ENCODE peak calls at places on chromosomes 12 and 14, in six cellular contexts. K is WERI-Rb-1; P is breast epithelium; S is AG04450; J is heart left ventricle; Y is CD4-positive, CD25-positive, alpha-beta regulatory T cell. C is an unnamed sample. For H3K9me3, the result is how much of the 10 kb centered on the place peaks cover.

GRCh38 chr12:9064201-9064814 is 51.4 kb downstream of the A2M start:
- DNase-seq in Y (no peak), J (peak), P (peak), S (no peak), K (no peak), C (peak)

GRCh38 chr12:123961585-123961984 is 11.0 kb downstream of the CCDC92 start:
- DNase-seq in J (no peak), P (no peak), S (no peak), K (no peak), Y (no peak), C (no peak)

GRCh38 chr14:21440857-21441256 is 15.1 kb downstream of the CHD8 start:
- DNase-seq in Y (no peak), J (no peak), P (no peak), K (no peak), S (no peak), C (no peak)

GRCh38 chr12:112575559-112576067 is 156.9 kb downstream of the PTPN11 start:
- DNase-seq in K (no peak), S (no peak), Y (no peak), P (no peak), J (no peak), C (no peak)

GRCh38 chr12:16163891-16164290 is 113.6 kb downstream of the SLC15A5 start:
- DNase-seq in P (no peak), Y (no peak), J (no peak), K (no peak), S (no peak), C (no peak)

GRCh38 chr14:99359906-99360305 is 87.9 kb upstream of the BCL11B start:
- DNase-seq in J (no peak), P (no peak), Y (no peak), K (no peak), S (no peak), C (no peak)

GRCh38 chr12:90897316-90897715 is 57.7 kb downstream of the CCER1 start:
- DNase-seq in P (no peak), K (no peak), J (no peak), S (no peak), Y (no peak), C (no peak)

GRCh38 chr14:35121026-35121886 is 534 bp downstream of the PPP2R3C start:
- DNase-seq in S (no peak), P (peak), Y (no peak), J (no peak), K (no peak), C (peak)

GRCh38 chr12:115583591-115583990 is 693.9 kb downstream of the MED13L start:
- DNase-seq in J (no peak), K (no peak), Y (no peak), S (no peak), P (no peak), C (no peak)

GRCh38 chr14:99203080-99203479 is 68.9 kb downstream of the BCL11B start:
- DNase-seq in J (no peak), Y (no peak), S (no peak), P (no peak), K (no peak), C (no peak)

GRCh38 chr14:70436867-70437266 is 15.1 kb upstream of the ADAM21 start:
- DNase-seq in J (no peak), P (no peak), Y (no peak), K (no peak), S (no peak), C (no peak)

GRCh38 chr14:70448633-70449032 is 3.3 kb upstream of the ADAM21 start:
- DNase-seq in K (no peak), Y (no peak), P (no peak), J (no peak), S (peak), C (no peak)

GRCh38 chr14:70441641-70442040 is 10.3 kb upstream of the ADAM21 start:
- DNase-seq in P (no peak), S (no peak), J (no peak), K (no peak), Y (no peak), C (no peak)

DNA sequence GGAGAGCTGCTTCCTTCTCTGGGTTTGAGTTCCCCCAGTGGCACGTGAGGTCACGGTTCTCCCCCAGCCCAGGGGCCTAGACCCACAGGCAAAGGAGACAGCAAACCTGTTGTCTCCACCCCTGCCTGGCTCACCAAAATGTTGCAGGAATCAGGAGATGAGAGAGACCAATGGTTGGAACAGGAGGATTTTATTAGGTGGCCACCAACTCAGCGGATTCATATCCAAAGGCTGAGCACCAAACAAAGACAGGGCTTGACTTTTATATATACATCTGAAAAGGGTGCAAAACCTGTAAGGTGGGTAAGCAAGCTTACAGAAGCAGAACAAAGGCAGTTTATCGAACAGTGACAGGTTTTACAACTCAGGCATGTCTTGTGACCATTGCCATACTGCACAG is 9.2 kb upstream of the ADAM21 start:
- DNase-seq in P (no peak), Y (no peak), K (no peak), J (no peak), S (no peak), C (no peak)
- H3K9me3 ChIP-seq in P (under half), Y (under half), K (under half), J (under half), S (under half), C (under half)

GRCh38 chr12:113598815-113599406 is 127.2 kb upstream of the LHX5 start:
- DNase-seq in S (no peak), P (no peak), J (no peak), Y (no peak), K (no peak), C (no peak)
- H3K27ac ChIP-seq in S (no peak), P (no peak), J (no peak), Y (no peak), K (no peak), C (no peak)

GRCh38 chr14:104229621-104230041 is 91.2 kb downstream of the KIF26A start:
- DNase-seq in P (no peak), J (peak), Y (no peak), S (no peak), K (no peak), C (no peak)

GRCh38 chr14:104230119-104230885 is 91.9 kb downstream of the KIF26A start:
- DNase-seq in K (no peak), Y (no peak), J (peak), P (no peak), S (no peak), C (no peak)

GRCh38 chr14:104230946-104231345 is 92.6 kb downstream of the KIF26A start:
- DNase-seq in S (no peak), J (peak), P (no peak), Y (no peak), K (peak), C (no peak)

GRCh38 chr14:104228716-104229620 is 90.6 kb downstream of the KIF26A start:
- DNase-seq in K (peak), P (no peak), Y (no peak), J (peak), S (no peak), C (no peak)

GRCh38 chr14:104232070-104232484 is 93.7 kb downstream of the KIF26A start:
- DNase-seq in S (no peak), J (no peak), P (no peak), K (no peak), Y (no peak), C (no peak)
- H3K9me3 ChIP-seq in S (half or more), J (under half), P (under half), K (under half), Y (under half), C (under half)

DNA sequence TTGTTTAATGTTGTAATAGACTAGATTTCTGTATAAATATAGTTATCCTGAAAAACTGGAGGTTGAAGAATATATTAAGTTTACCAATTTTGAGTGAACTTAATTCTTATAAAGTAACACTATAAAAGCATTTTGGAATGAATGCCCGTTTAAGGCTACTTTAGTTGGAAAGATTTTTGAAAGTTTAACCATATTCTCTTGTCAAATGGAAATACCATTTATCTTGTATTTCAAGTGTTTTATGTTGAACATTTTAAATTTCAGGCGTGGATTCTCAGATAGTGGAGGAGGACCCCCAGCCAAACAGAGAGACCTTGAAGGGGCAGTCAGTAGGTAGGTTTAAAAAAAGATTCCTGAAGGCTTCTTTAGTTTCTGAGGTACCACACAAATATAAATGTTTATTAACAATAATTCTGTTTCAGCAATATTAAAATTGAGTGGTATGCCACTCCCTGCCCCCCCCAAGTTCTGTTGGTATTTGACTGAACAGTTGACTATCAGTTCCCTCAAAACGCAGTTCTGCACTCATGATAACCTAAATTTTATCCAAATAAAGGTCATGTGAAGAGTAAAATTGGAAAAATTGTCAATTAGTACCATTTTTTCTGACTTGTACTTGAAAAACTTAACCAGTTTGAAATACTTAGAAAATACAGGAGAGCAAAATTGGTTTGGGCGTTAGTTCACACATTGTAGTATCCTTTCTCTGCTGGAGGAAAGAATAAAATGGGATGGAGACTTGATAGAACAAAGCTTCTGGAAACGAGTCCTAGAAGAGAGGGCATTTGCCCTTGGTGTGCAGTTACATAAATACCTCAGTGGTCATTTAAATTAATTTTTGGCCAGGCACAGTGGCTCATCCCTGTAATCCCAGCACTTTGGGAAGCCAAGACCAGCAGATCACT is 1.5 kb downstream of the PNN start:
- DNase-seq in P (no peak), K (no peak), J (no peak), Y (no peak), S (no peak), C (no peak)
- H3K27ac ChIP-seq in P (peak), K (peak), J (peak), Y (peak), S (no peak), C (peak)

GRCh38 chr12:106551410-106551809 is 31.4 kb upstream of the RFX4 start:
- DNase-seq in K (no peak), J (no peak), S (no peak), Y (no peak), P (no peak), C (no peak)

GRCh38 chr12:106552228-106552627 is 30.6 kb upstream of the RFX4 start:
- DNase-seq in S (no peak), K (no peak), P (no peak), Y (no peak), J (no peak), C (no peak)
- H3K9me3 ChIP-seq in S (under half), K (under half), P (under half), Y (under half), J (under half), C (under half)

DNA sequence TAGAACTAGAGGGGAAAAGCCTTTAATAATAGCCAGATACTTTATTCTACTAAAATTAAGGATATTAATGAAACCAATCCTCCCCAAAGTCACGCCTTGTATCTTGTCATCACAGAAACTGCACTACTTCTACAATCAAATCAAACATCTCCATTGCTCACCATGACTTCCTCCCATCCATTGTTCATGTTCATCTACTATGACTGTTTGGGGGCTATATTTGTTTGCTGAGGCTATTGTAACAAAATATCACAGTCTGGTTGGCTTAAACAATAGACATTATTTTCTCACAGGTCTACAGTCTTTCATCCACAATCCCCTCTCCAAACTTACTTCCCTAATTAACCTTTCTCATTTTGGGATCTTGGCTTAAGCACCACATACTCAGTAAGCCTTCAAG is 193.6 kb upstream of the FSCB start:
- DNase-seq in S (no peak), Y (no peak), P (no peak), J (no peak), K (no peak), C (no peak)
- H3K27ac ChIP-seq in S (no peak), Y (no peak), P (no peak), J (no peak), K (no peak), C (no peak)

DNA sequence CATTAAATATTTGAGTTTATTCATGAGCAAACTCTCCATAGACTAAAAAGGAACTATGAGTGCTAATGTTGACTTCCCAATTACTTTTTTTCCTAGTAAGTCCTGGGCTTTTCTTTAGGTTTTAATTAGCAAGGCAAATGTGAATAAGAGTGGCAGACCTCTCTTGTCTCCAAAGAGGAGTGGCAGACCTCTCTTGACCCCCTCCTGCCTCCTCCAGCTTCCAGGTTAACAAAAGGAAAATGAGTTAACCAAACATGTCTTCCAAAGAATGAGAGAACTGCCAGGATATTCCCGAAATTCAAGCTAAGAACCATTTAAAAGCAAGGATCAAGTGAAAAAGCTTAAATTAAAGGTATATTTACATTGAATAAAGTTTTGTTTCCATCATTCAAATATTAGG is 253.2 kb downstream of the MDGA2 start:
- DNase-seq in P (no peak), J (no peak), Y (no peak), S (no peak), K (no peak), C (no peak)
- H3K9me3 ChIP-seq in P (under half), J (under half), Y (under half), S (under half), K (under half), C (under half)

DNA sequence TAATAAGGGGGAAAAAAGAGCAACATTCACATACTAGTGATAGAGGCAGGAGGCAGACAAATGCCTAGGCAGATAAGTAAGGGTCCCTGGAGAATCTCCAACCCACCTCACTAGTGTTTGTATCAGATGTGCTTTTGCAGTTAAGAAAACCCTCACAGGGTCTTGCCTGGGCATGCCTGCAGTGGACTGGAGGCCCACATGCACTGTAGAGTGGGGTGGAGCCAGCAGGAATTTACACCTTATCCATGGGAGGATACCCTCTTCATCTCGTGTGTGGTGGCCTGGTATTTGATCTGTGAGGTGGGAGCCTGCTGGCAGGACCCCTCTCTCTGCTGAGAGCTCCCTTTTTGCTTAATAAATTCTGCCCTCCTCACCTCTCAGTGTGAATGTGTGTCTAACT is 238.0 kb upstream of the SLC16A7 start:
- DNase-seq in K (peak), S (no peak), Y (no peak), P (no peak), J (no peak), C (no peak)
- H3K27ac ChIP-seq in K (no peak), S (no peak), Y (no peak), P (no peak), J (no peak), C (no peak)

GRCh38 chr12:34396861-34397590 is 374.7 kb downstream of the ALG10 start:
- DNase-seq in S (no peak), J (peak), K (peak), P (peak), Y (no peak), C (peak)
- H3K9me3 ChIP-seq in S (half or more), J (under half), K (under half), P (half or more), Y (half or more), C (half or more)

DNA sequence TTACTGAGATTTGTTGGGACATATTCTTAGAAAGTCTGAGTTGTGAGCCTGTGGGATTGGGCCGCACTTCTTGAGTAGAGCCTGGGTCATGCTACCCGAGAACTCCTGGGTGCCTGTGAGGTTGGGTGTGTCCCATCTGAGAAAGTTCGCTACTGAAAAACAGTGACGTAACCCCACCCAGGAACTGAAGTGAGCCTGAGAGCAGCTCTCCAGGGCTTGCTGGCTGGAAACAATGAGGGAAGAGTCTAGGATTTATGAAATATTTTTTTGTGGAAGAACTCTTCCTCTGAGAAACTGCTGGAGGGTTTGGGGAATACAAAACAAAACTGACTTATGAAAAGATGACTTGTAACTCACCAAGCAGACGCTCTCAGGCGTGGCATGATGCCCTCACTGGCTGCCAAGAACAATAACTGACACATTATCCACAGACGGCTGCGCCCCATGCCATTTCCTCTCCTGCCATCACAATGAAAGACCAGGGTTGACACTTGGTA is 69.2 kb downstream of the RASSF3 start:
- DNase-seq in P (peak), J (peak), Y (peak), S (no peak), K (no peak), C (peak)
- H3K27ac ChIP-seq in P (peak), J (peak), Y (peak), S (no peak), K (no peak), C (peak)